ENCODE peak calls at places on chromosomes 7 and 10, in four cellular contexts. O, N, J and Z are unnamed samples.

GRCh38 chr10:7572435-7572834 is 94.3 kb downstream of the ITIH5 start:
- DNase-seq in O (no peak), N (no peak), J (no peak), Z (peak)

GRCh38 chr10:75127481-75127880 is 16.0 kb downstream of the SAMD8 start:
- DNase-seq in O (no peak), N (no peak), J (no peak), Z (no peak)

GRCh38 chr10:97058521-97058920 is 127.2 kb downstream of the SLIT1 start:
- DNase-seq in O (no peak), N (no peak), J (no peak), Z (no peak)

GRCh38 chr10:7192831-7193348 is 217.9 kb downstream of the SFMBT2 start:
- DNase-seq in O (no peak), N (no peak), J (no peak), Z (no peak)

GRCh38 chr7:16647435-16647960 is 1.5 kb downstream of the BZW2 start:
- DNase-seq in O (no peak), N (no peak), J (no peak), Z (no peak)

GRCh38 chr7:155258233-155258575 is 39.5 kb upstream of the INSIG1 start:
- DNase-seq in O (no peak), N (peak), J (no peak), Z (no peak)

GRCh38 chr7:290554-291301 is 758 bp downstream of the FOXL3 start:
- DNase-seq in O (no peak), N (no peak), J (no peak), Z (no peak)

GRCh38 chr7:49023345-49024330 is 99.3 kb downstream of the CDC14C start:
- DNase-seq in O (no peak), N (no peak), J (no peak), Z (no peak)

GRCh38 chr7:28587211-28587610 is 174.9 kb downstream of the CREB5 start:
- DNase-seq in O (no peak), N (no peak), J (no peak), Z (no peak)

GRCh38 chr10:71697938-71698709 is 21.5 kb downstream of the C10orf105 start:
- DNase-seq in O (no peak), N (no peak), J (no peak), Z (no peak)

GRCh38 chr7:115516341-115516740 is 514.2 kb downstream of the TFEC start:
- DNase-seq in O (no peak), N (no peak), J (no peak), Z (no peak)

GRCh38 chr10:89278034-89278535 is 23.8 kb upstream of the IFIT2 start:
- DNase-seq in O (peak), N (peak), J (peak), Z (peak)

GRCh38 chr7:130228840-130229239 is 21.2 kb downstream of the SSMEM1 start:
- DNase-seq in O (no peak), N (no peak), J (no peak), Z (no peak)

GRCh38 chr7:5423844-5424688 is 432 bp upstream of the TNRC18 start:
- DNase-seq in O (peak), N (peak), J (peak), Z (peak)

GRCh38 chr7:5422324-5423271 is 1.0 kb downstream of the TNRC18 start:
- DNase-seq in O (no peak), N (peak), J (no peak), Z (no peak)

GRCh38 chr7:5424689-5425506 is 1.3 kb upstream of the TNRC18 start:
- DNase-seq in O (peak), N (peak), J (no peak), Z (peak)

GRCh38 chr7:5421626-5422323 is 1.9 kb downstream of the TNRC18 start:
- DNase-seq in O (peak), N (peak), J (no peak), Z (peak)

GRCh38 chr7:5423272-5423843 is at the start of gene TNRC18:
- DNase-seq in O (peak), N (peak), J (no peak), Z (peak)
- TF ChIP-seq POLR2A in O (peak), N (peak), J (no peak), Z (peak)

GRCh38 chr7:35436452-35436851 is 182.6 kb upstream of the TBX20 start:
- DNase-seq in O (no peak), N (no peak), J (no peak), Z (no peak)

GRCh38 chr7:35424869-35425495 is 171.1 kb upstream of the TBX20 start:
- DNase-seq in O (peak), N (peak), J (peak), Z (no peak)

GRCh38 chr7:35430547-35431153 is 176.8 kb upstream of the TBX20 start:
- DNase-seq in O (no peak), N (no peak), J (peak), Z (no peak)
- TF ChIP-seq CTCF in O (no peak), N (no peak), J (peak), Z (no peak)

DNA sequence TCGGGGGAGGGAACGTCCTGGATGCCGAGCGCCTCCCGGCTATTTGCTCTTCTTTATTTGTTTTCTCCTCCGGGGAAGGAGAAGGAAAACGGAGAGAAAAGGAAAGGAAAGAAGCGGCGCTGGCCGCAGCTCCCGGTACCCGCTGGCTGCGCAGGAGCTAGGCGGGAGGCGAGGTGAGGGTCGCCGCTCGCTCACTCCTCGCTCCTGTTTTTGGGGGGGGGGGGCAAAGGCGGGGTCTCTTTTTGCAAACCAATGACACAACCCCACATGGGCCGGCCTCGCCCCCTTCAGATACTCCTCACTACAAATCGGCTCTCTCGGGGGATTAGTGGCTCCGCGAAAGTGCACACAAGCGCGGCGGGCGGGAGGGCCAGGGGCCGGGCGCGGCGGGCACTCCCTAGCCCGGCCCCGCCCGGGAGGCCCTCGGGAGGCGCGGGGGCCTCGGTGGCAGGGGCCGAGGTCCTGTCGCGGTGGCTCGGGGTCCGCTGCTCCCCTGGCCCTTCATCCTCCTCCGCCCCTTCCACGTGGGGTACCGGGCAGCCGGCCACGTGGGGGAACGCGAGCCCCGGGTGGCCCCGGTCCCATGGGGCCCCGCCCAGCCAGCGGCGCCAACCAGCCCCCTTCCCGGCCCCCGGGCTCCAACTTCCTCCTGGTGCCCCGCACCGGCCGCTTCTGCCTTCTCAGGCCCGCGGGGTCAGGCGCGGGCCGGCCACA is 650 bp upstream of the CTBP2 start:
- DNase-seq in O (peak), N (peak), J (peak), Z (peak)
- TF ChIP-seq POLR2A in O (no peak), N (peak), J (peak), Z (no peak)

DNA sequence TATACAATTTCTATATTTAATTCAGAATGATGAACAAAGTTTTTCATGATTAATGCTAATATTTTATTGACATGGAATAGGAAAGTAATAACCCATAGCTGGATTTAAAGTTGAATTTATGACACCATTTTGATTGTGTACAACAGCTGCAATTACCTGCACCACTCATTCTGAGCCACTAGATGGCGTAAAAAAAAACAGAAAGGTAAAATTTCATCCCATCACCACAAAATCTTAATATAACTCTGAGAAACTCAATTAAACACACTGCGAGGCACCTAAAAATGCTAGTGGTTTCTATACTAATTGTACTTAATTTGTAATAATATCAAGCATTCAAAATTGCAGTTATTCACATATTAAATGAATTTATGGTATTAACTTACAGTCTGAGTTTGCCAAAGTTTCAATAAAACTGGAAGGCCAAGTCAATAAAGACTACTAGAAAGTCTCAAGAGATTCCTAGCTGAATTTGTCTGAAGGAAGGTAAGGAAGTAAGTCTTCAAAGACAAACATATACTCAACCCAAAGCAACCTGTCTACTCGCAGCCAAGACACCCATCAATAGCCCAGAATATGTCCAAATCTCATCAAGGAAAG is 182.5 kb downstream of the SKAP2 start:
- DNase-seq in O (no peak), N (no peak), J (no peak), Z (no peak)
- TF ChIP-seq CTCF in O (peak), N (peak), J (peak), Z (peak)